ENCODE peak calls at places on chromosome 11, in five cellular contexts. One of them, this sample, is unnamed.

GRCh38 chr11:121936375-121936774 is 179.6 kb downstream of the BLID start:
- DNase-seq in heart left ventricle: no peak
- DNase-seq in NCI-H1105 treated with DMSO at 0.1 percent for 48 hours: no peak
- DNase-seq in T-helper 17 cell: no peak
- DNase-seq in stimulated activated naive B cell treated with anti-CD40 and anti-IgM and Interleukin-4, amounts not matched to agents 10 μg/mL and 1 μg/mL and 100 μg/mL, for 72 hours: no peak
- DNase-seq in this sample: no peak

GRCh38 chr11:132072044-132072879 is 701.8 kb downstream of the NTM start:
- DNase-seq in heart left ventricle: no peak
- DNase-seq in NCI-H1105 treated with DMSO at 0.1 percent for 48 hours: no peak
- DNase-seq in T-helper 17 cell: no peak
- DNase-seq in stimulated activated naive B cell treated with anti-CD40 and anti-IgM and Interleukin-4, amounts not matched to agents 10 μg/mL and 1 μg/mL and 100 μg/mL, for 72 hours: no peak
- DNase-seq in this sample: no peak

GRCh38 chr11:71489311-71490043 is 36.5 kb downstream of the NADSYN1 start:
- DNase-seq in heart left ventricle: no peak
- DNase-seq in NCI-H1105 treated with DMSO at 0.1 percent for 48 hours: no peak
- DNase-seq in T-helper 17 cell: no peak
- DNase-seq in stimulated activated naive B cell treated with anti-CD40 and anti-IgM and Interleukin-4, amounts not matched to agents 10 μg/mL and 1 μg/mL and 100 μg/mL, for 72 hours: peak; percentile 49
- DNase-seq in this sample: no peak

GRCh38 chr11:103007521-103007920 is 52.0 kb upstream of the MMP13 start:
- DNase-seq in heart left ventricle: no peak
- DNase-seq in NCI-H1105 treated with DMSO at 0.1 percent for 48 hours: no peak
- DNase-seq in T-helper 17 cell: no peak
- DNase-seq in stimulated activated naive B cell treated with anti-CD40 and anti-IgM and Interleukin-4, amounts not matched to agents 10 μg/mL and 1 μg/mL and 100 μg/mL, for 72 hours: no peak
- DNase-seq in this sample: no peak

GRCh38 chr11:130211781-130212401 is 52.3 kb downstream of the ST14 start:
- DNase-seq in heart left ventricle: peak; percentile 4
- DNase-seq in NCI-H1105 treated with DMSO at 0.1 percent for 48 hours: no peak
- DNase-seq in T-helper 17 cell: no peak
- DNase-seq in stimulated activated naive B cell treated with anti-CD40 and anti-IgM and Interleukin-4, amounts not matched to agents 10 μg/mL and 1 μg/mL and 100 μg/mL, for 72 hours: no peak
- DNase-seq in this sample: no peak

GRCh38 chr11:112485280-112485679 is 224.6 kb upstream of the PLET1 start:
- DNase-seq in heart left ventricle: no peak
- DNase-seq in NCI-H1105 treated with DMSO at 0.1 percent for 48 hours: no peak
- DNase-seq in T-helper 17 cell: no peak
- DNase-seq in stimulated activated naive B cell treated with anti-CD40 and anti-IgM and Interleukin-4, amounts not matched to agents 10 μg/mL and 1 μg/mL and 100 μg/mL, for 72 hours: no peak
- DNase-seq in this sample: no peak

GRCh38 chr11:6413791-6414231 is 5.1 kb downstream of the APBB1 start:
- DNase-seq in heart left ventricle: no peak
- DNase-seq in NCI-H1105 treated with DMSO at 0.1 percent for 48 hours: no peak
- DNase-seq in T-helper 17 cell: no peak
- DNase-seq in stimulated activated naive B cell treated with anti-CD40 and anti-IgM and Interleukin-4, amounts not matched to agents 10 μg/mL and 1 μg/mL and 100 μg/mL, for 72 hours: no peak
- DNase-seq in this sample: no peak

GRCh38 chr11:100791873-100792272 is 104.8 kb downstream of the ARHGAP42 start:
- DNase-seq in heart left ventricle: no peak
- DNase-seq in NCI-H1105 treated with DMSO at 0.1 percent for 48 hours: no peak
- DNase-seq in T-helper 17 cell: no peak
- DNase-seq in stimulated activated naive B cell treated with anti-CD40 and anti-IgM and Interleukin-4, amounts not matched to agents 10 μg/mL and 1 μg/mL and 100 μg/mL, for 72 hours: no peak
- DNase-seq in this sample: no peak

GRCh38 chr11:78313181-78313788 is 104.3 kb downstream of the GAB2 start:
- DNase-seq in heart left ventricle: no peak
- DNase-seq in NCI-H1105 treated with DMSO at 0.1 percent for 48 hours: peak; percentile 20
- DNase-seq in T-helper 17 cell: no peak
- DNase-seq in stimulated activated naive B cell treated with anti-CD40 and anti-IgM and Interleukin-4, amounts not matched to agents 10 μg/mL and 1 μg/mL and 100 μg/mL, for 72 hours: no peak
- DNase-seq in this sample: no peak

GRCh38 chr11:97909544-97910394 is 1111.0 kb upstream of the CNTN5 start:
- DNase-seq in heart left ventricle: no peak
- DNase-seq in NCI-H1105 treated with DMSO at 0.1 percent for 48 hours: no peak
- DNase-seq in T-helper 17 cell: no peak
- DNase-seq in stimulated activated naive B cell treated with anti-CD40 and anti-IgM and Interleukin-4, amounts not matched to agents 10 μg/mL and 1 μg/mL and 100 μg/mL, for 72 hours: no peak
- DNase-seq in this sample: no peak

GRCh38 chr11:124961972-124962609 is 8.1 kb downstream of the CCDC15 start:
- DNase-seq in heart left ventricle: no peak
- DNase-seq in NCI-H1105 treated with DMSO at 0.1 percent for 48 hours: peak; percentile 77
- DNase-seq in T-helper 17 cell: no peak
- DNase-seq in stimulated activated naive B cell treated with anti-CD40 and anti-IgM and Interleukin-4, amounts not matched to agents 10 μg/mL and 1 μg/mL and 100 μg/mL, for 72 hours: peak; percentile 20
- DNase-seq in this sample: peak; percentile 78